ENCODE peak calls at places on chromosome 20, in four cellular contexts. V is HepG2, G is HCT116, J is SK-N-SH. E is an unnamed sample.

GRCh38 chr20:10861619-10862018 is 187.8 kb upstream of the JAG1 start:
- DNase-seq in V (peak), G (no peak), J (no peak), E (peak)

GRCh38 chr20:31475032-31475431 is at the start of the genes DEFB124 and REM1:
- DNase-seq in V (no peak), G (no peak), J (peak), E (no peak)

GRCh38 chr20:31678389-31679356 is 41.0 kb downstream of the COX4I2 start:
- DNase-seq in V (peak), G (no peak), J (no peak), E (peak)

GRCh38 chr20:33401922-33402369 is 627 bp upstream of the CDK5RAP1 start:
- DNase-seq in V (no peak), G (no peak), J (no peak), E (no peak)

GRCh38 chr20:45408646-45409213 is 641 bp downstream of the DBNDD2 start:
- DNase-seq in V (no peak), G (no peak), J (no peak), E (no peak)

GRCh38 chr20:15916623-15917022 is 656.6 kb downstream of the KIF16B start:
- DNase-seq in V (no peak), G (no peak), J (no peak), E (no peak)

GRCh38 chr20:34817072-34817471 is 8.4 kb downstream of the NCOA6 start:
- DNase-seq in V (no peak), G (no peak), J (no peak), E (no peak)

GRCh38 chr20:37686762-37687477 is 6.9 kb upstream of the CTNNBL1 start:
- DNase-seq in V (no peak), G (no peak), J (no peak), E (no peak)

GRCh38 chr20:33733654-33734576 is 2.1 kb downstream of the ZNF341 start:
- DNase-seq in V (peak), G (no peak), J (no peak), E (peak)

GRCh38 chr20:16444056-16444777 is 129.0 kb downstream of the KIF16B start:
- DNase-seq in V (no peak), G (no peak), J (no peak), E (peak)

GRCh38 chr20:33576432-33576883 is 85.7 kb upstream of the C20orf144 start:
- DNase-seq in V (no peak), G (no peak), J (peak), E (peak)

GRCh38 chr20:19936801-19937583 is 80.2 kb upstream of the NAA20 start:
- DNase-seq in V (no peak), G (no peak), J (no peak), E (no peak)

DNA sequence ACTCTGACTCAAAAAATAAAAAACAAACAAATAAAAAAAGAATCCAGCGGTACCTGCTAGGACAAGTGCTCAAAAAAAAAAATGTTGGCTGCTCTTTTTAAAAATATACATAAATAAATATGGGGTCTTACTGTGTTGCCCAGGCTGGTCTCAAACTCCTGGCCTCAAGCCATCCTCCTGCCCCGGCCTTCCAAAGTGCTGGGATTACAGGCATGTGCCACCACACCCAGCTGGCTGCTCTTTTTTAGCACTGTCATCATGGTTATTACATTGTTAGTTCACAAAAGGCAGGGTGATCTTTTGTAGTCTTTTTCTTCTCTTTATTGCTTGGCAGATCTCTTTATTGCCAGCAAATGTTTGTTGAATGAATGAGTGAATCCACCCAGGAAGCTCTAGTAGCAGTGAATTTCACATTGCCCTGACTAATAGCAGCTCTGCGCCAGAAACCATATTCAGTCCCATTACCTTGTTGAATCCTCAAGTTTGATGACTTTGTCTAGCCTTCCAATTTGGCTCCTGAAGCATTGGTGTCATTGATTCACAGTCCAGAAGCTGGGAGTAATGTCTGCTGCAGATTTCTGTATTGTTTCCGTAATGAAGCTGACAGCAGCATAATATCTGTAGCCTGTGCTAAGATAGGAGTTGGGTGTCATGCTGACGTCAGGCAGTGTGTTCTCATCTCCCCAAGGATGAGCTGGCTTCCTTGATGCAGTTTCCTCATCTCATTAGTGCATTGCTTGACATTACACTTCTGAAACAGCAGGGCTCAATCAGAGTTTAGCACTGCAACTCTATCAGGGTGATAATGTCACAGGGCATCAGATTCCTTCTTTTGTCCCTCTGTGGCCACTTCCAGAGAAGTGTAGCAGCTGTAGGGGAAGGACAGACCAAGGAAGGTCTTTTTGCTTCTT is 84.9 kb upstream of the TGM3 start:
- DNase-seq in V (no peak), G (no peak), J (no peak), E (no peak)
- TF ChIP-seq JUND in V (no peak), G (no peak), J (no peak), E (no peak)

GRCh38 chr20:24438331-24438730 is 31.1 kb upstream of the SYNDIG1 start:
- DNase-seq in V (no peak), G (no peak), J (no peak), E (no peak)
- TF ChIP-seq JUND in V (no peak), G (no peak), J (no peak), E (no peak)

GRCh38 chr20:9204979-9205378 is 136.1 kb downstream of the PLCB4 start:
- DNase-seq in V (no peak), G (no peak), J (no peak), E (no peak)

GRCh38 chr20:9202440-9203080 is 133.7 kb downstream of the PLCB4 start:
- DNase-seq in V (no peak), G (no peak), J (no peak), E (no peak)

GRCh38 chr20:9200620-9201019 is 131.7 kb downstream of the PLCB4 start:
- DNase-seq in V (no peak), G (peak), J (no peak), E (no peak)

GRCh38 chr20:9203081-9203447 is 134.2 kb downstream of the PLCB4 start:
- DNase-seq in V (no peak), G (no peak), J (no peak), E (no peak)

GRCh38 chr20:9200196-9200595 is 131.3 kb downstream of the PLCB4 start:
- DNase-seq in V (no peak), G (no peak), J (no peak), E (no peak)
- TF ChIP-seq JUND in V (no peak), G (no peak), J (no peak), E (no peak)

GRCh38 chr20:21288587-21289370 is 14.4 kb upstream of the XRN2 start:
- DNase-seq in V (no peak), G (no peak), J (no peak), E (no peak)

GRCh38 chr20:21294755-21295154 is 8.4 kb upstream of the XRN2 start:
- DNase-seq in V (no peak), G (no peak), J (no peak), E (no peak)

GRCh38 chr20:21289651-21290050 is 13.5 kb upstream of the XRN2 start:
- DNase-seq in V (no peak), G (no peak), J (no peak), E (no peak)

GRCh38 chr20:21286775-21287174 is 16.4 kb upstream of the XRN2 start:
- DNase-seq in V (peak), G (no peak), J (no peak), E (no peak)

DNA sequence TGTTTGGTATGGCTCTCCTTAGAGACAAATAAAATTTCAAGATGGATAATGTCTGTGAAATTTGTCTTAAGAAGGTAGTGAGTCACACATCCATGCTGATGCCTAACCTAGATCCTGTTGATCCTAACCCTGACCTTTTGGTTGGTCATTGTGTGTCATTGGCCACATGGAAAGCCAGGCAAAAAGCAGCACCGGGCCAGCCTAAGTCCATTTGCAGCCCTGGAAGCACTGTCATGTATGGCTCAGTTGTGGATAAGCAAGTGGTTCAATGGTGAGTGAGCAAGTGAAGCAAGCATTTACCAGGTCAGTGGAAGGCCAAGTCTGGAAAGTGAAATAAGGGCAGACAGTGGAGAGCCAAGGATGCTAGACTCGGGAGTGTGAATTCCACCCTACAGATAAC is 12.1 kb upstream of the XRN2 start:
- DNase-seq in V (no peak), G (no peak), J (no peak), E (no peak)
- TF ChIP-seq JUND in V (no peak), G (no peak), J (no peak), E (no peak)

DNA sequence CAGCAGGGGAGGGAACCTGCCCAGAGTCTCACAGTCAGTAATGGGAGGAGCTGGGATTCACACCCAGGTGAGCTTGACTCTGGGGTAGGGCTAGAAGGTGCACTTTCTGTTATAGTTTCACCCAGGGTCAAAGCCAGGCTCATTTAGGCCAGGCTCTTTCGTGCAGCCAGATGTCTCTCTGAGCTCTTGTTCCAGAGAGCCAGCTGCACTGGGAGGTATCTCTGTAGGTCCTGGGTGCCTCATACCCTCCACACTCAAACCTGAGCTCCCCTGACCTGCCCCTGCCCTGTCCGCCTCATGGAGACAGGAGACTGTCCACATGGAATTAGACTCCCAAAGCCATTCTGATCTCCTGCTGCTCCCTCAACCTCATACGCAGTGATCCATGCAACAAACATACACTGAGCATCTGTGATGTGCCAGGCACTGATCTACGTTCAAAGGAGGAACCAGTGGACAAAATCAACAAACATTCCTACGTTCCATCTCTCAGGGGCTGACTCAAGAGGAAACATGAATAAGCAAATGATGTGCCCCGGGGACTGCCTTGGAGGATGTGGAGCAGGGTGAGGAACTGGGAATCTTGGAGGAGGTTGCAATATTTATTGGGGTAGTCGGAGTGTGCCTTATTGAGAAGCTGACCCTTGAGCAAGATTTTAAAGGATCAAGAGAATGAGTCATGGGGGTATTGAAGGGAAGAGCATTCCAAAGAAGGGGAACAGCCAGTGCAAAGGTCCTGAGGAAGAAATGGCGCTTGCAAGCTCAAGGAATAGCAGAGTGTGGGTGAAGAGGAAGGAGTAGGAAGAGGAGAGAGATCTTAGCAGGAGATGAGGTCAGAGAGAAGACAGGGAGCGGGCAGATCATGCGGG is 71.3 kb upstream of the TOX2 start:
- DNase-seq in V (no peak), G (no peak), J (no peak), E (no peak)
- TF ChIP-seq JUND in V (no peak), G (no peak), J (no peak), E (no peak)

GRCh38 chr20:46802696-46803445 is 91.8 kb upstream of the EYA2 start:
- DNase-seq in V (no peak), G (no peak), J (no peak), E (no peak)
- TF ChIP-seq JUND in V (no peak), G (no peak), J (no peak), E (no peak)

DNA sequence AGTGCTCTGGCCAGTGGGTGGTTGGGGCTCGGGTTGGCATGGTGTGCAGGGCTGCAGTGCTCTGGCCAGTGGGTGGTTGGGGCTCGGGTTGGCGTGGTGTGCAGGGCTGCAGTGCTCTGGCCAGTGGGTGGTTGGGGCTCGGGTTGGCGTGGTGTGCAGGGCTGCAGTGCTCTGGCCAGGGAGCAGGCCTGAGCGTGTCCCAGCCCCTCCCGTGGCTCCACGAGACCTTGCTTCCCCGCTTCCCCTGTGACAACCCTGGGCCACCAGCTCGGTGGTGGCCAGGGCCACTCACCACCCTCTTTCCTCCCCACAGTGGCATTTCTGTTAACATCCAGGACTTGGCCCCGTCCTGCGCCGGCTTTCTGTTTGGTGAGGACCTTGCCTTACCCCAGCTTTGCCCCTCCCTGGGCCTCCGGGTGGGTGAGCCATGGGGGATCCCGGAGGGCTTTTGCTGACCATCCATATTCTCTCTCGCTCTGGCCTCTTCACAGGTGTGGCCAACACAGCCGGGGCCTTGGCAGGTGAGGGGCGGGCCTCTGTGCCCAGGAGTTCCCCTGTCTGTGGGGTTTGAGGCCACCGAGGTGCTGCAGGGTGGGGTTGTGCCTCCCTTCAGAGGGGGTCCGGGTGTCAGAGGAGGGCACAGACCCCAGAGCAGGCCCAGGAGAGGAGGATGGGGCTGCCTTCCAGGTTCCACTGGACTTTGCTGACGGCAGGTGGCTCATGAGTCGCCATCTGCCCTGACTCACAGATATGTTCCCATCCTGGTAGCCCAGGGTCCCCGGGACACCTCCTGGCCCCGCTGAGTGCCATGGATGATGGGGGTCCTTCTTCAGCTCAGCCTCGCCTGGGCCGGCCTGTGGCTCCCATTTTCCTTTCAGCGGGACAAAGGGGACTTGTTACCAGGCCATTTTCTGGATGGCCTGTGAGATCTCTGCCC is 14.0 kb downstream of the SLC17A9 start:
- DNase-seq in V (no peak), G (no peak), J (no peak), E (no peak)
- TF ChIP-seq JUND in V (no peak), G (no peak), J (no peak), E (no peak)

GRCh38 chr20:63574156-63574828 is at the start of gene HELZ2:
- DNase-seq in V (peak), G (peak), J (peak), E (peak)

GRCh38 chr20:63573739-63574131 is 304 bp downstream of the HELZ2 start:
- DNase-seq in V (no peak), G (no peak), J (no peak), E (no peak)

GRCh38 chr20:63572788-63573738 is 976 bp downstream of the HELZ2 start:
- DNase-seq in V (peak), G (no peak), J (peak), E (peak)

GRCh38 chr20:63576311-63576710 is 2.3 kb upstream of the HELZ2 start:
- DNase-seq in V (no peak), G (no peak), J (no peak), E (no peak)

DNA sequence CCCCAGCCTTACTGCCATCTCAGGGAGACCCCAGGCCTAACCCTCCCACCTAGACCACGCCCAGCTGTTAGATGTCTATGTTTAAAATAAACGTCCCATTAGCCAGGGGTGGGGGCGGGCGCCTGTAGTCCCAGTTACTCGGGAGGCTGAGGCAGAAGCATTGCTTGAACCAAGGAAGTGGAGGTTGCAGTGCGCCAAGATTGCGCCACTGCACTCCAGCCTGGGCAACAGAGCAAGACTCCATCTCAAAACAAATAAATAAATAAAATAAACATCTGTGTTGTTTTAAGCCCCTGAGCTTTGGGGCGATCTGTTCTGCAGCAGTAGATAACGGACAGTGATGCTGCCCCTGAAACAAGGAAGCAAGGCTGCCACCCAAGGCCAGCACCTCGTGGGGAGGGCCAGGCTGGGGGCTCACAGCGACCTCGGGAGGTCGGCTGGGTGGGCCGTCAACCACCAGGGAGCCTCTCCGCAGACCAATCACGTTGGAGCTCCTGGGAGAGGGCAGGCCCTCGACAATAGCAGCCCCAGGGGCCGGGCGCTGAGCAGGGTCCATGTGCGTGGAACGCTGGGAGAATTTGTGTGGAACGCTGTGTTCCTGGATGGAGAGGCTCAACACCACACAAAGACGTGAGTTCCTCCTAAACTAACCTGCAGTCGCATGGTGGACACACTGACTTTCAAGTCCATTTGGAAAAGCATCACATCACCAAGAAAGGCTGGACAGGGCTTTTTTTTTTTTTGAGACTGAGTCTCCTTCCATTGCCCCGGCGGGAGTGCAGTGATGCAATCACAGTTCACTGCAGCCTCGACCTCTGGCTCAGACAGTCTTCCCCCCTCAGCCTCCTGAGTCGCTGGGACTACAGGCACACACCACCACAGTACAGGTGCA is 1.0 kb upstream of the HELZ2 start:
- DNase-seq in V (no peak), G (no peak), J (no peak), E (no peak)
- TF ChIP-seq JUND in V (peak), G (no peak), J (no peak), E (no peak)

GRCh38 chr20:9329356-9330092 is 184.9 kb upstream of the LAMP5 start:
- DNase-seq in V (no peak), G (no peak), J (no peak), E (no peak)
- TF ChIP-seq JUND in V (no peak), G (no peak), J (no peak), E (no peak)

GRCh38 chr20:61735503-61735785 is 330.2 kb downstream of the TAF4 start:
- DNase-seq in V (no peak), G (no peak), J (no peak), E (no peak)

GRCh38 chr20:61734733-61735502 is 330.8 kb downstream of the TAF4 start:
- DNase-seq in V (no peak), G (no peak), J (no peak), E (no peak)

GRCh38 chr20:61737346-61737745 is 328.3 kb downstream of the TAF4 start:
- DNase-seq in V (no peak), G (no peak), J (no peak), E (no peak)

GRCh38 chr20:61736751-61737310 is 328.9 kb downstream of the TAF4 start:
- DNase-seq in V (no peak), G (no peak), J (no peak), E (no peak)

DNA sequence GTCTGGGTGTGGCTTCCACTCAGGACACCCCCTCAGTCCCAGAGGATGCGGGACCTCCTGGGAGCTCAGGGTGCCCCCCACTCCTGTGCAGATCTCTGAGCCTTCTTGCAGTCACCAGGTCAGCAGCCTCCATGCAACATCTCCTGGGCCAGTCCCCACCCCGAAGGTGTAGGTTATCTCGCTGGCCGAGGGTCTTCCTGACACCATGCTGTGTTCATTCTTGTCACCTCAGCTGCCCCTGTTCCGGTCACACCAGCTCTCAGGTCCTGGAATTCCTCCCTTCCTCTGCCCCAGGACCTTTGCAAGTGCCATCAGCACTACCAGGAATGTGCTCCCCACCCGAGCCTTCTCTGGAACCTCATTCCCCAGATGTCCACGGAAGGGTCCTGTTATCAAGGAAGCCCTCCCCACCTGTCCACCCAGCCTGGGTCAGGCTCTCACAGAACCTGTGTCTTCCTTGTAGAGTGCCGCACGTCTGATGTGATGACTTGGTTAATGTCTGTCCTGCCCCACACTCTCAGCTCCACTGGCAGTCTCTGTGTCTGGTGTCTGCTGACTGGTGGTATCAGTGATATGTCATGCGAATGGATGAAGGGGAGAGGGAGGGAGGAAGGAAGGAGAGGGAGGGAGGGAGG is 329.6 kb downstream of the TAF4 start:
- DNase-seq in V (no peak), G (no peak), J (no peak), E (no peak)
- TF ChIP-seq JUND in V (no peak), G (no peak), J (no peak), E (no peak)